ENCODE peak calls at places on chromosomes 16 and 17, in four cellular contexts. D, G, I and N are unnamed samples.

GRCh38 chr17:48646183-48647102 is 20.3 kb upstream of the HOXB9 start:
- DNase-seq in D (no peak), G (no peak), I (no peak), N (peak; percentile 90)

GRCh38 chr16:69204106-69204655 is 17.2 kb downstream of the SNTB2 start:
- DNase-seq in D (no peak), G (no peak), I (no peak), N (no peak)

GRCh38 chr17:7107012-7107754 is 7.4 kb downstream of the ASGR2 start:
- DNase-seq in D (no peak), G (no peak), I (no peak), N (no peak)

GRCh38 chr16:4550587-4550986 is 5.6 kb upstream of the C16orf96 start:
- DNase-seq in D (no peak), G (no peak), I (no peak), N (no peak)

GRCh38 chr16:88945473-88945872 is 31.5 kb downstream of the CBFA2T3 start:
- DNase-seq in D (no peak), G (no peak), I (no peak), N (no peak)

GRCh38 chr17:77832180-77832560 is 126.3 kb upstream of the TNRC6C start:
- DNase-seq in D (no peak), G (no peak), I (no peak), N (peak; percentile 13)

GRCh38 chr16:87014112-87014511 is 303.1 kb downstream of the C16orf95 start:
- DNase-seq in D (no peak), G (no peak), I (no peak), N (no peak)

GRCh38 chr16:13012591-13012990 is 111.2 kb downstream of the SHISA9 start:
- DNase-seq in D (peak; percentile 54), G (no peak), I (no peak), N (no peak)

GRCh38 chr16:2159052-2159838 is 3.7 kb downstream of the TRAF7 start:
- DNase-seq in D (no peak), G (peak; percentile 65), I (peak; percentile 63), N (peak; percentile 77)

GRCh38 chr17:64192588-64192987 is 62.6 kb upstream of the ERN1 start:
- DNase-seq in D (no peak), G (no peak), I (no peak), N (no peak)

GRCh38 chr17:9057310-9057709 is 36.0 kb downstream of the NTN1 start:
- DNase-seq in D (no peak), G (no peak), I (no peak), N (no peak)

GRCh38 chr17:79592641-79593040 is 18.2 kb downstream of the RBFOX3 start:
- DNase-seq in D (no peak), G (no peak), I (no peak), N (no peak)

GRCh38 chr16:9929836-9930235 is 252.4 kb downstream of the GRIN2A start:
- DNase-seq in D (no peak), G (no peak), I (no peak), N (no peak)

GRCh38 chr17:61583242-61583641 is 7.8 kb downstream of the NACA2 start:
- DNase-seq in D (peak; percentile 43), G (no peak), I (no peak), N (no peak)

GRCh38 chr17:28466521-28467048 is 6.9 kb upstream of the SLC13A2 start:
- DNase-seq in D (peak; percentile 40), G (no peak), I (no peak), N (no peak)

GRCh38 chr17:48816774-48817590 is at the start of gene TTLL6:
- DNase-seq in D (peak; percentile 95), G (peak; percentile 84), I (peak; percentile 76), N (peak; percentile 93)

GRCh38 chr17:33777674-33778073 is 477.4 kb upstream of the CCL2 start:
- DNase-seq in D (no peak), G (no peak), I (no peak), N (no peak)

GRCh38 chr17:51435641-51436091 is 175.3 kb downstream of the UTP18 start:
- DNase-seq in D (peak; percentile 59), G (peak; percentile 9), I (peak; percentile 78), N (no peak)

GRCh38 chr16:13453938-13454553 is 465.9 kb upstream of the ERCC4 start:
- DNase-seq in D (peak; percentile 63), G (no peak), I (peak; percentile 19), N (no peak)

GRCh38 chr16:65697061-65697460 is 575.2 kb upstream of the CDH11 start:
- DNase-seq in D (no peak), G (no peak), I (no peak), N (no peak)
- TF ChIP-seq CTCF in D (peak; percentile 32), G (no peak), I (no peak), N (no peak)

DNA sequence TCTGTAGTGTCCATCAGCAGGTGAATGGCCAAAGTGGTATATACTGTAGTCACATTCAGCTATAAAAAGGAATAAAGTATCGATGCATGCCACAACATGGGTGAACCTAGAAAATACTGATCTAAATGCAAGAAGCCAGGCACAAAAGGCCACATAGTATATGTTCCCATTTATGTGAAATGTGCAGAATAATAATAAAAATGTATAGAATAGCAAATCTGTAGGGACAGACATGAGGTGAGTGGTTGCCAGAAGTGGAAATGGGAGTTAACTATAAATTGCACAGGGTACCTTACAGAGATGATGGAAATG is 23.1 kb downstream of the DBNDD1 start:
- DNase-seq in D (no peak), G (no peak), I (no peak), N (no peak)
- H3K9me3 ChIP-seq in D (no peaks in the 10 kb centered on the region), G (no peaks in the 10 kb centered on the region), I (no peaks in the 10 kb centered on the region), N (no peaks in the 10 kb centered on the region)

GRCh38 chr16:55508271-55508921 is 476 bp upstream of the LPCAT2 start:
- DNase-seq in D (no peak), G (no peak), I (no peak), N (no peak)
- H3K4me3 ChIP-seq in D (no peak overlapping the region), G (peak overlapping the region; percentile 66), I (peak overlapping the region; percentile 66), N (no peak overlapping the region)

DNA sequence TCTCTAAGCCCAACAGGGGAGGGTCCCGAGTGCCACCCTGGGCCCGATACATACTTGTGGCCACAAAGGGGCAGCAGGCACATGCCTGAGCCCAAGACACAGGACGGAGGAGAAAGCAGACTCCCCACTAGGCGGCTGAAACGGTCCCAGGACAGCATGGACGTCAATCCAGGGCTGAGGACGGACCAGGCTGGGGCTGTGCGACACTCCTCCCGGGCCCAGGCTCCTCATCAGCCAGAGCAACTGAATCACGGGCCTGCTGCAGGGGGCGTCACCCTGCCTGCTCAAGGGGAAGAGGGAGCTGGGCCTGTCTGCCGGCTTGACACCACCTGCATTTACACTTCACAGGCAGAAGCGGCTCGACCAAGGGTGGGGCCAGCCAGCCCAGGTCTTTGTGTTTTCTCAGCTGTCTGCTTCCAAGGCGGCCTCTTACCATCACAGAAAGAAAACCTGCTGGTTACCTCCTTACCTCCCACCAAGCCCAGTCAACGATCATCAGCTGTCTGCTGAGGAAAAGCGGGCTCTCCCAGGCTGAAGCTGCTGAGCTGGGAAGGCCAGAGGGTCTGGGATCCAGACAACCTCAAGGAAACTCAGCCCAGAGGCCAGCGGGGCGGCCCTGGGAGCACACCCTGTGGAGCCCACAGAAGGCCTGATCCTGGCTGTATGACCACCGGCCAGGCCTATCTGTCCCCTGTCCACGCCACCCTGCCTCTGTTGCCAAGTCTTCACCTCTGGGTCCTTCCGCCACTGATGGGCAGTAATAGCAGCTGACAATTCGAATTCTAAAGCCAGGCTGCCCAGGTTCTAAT is 26.4 kb downstream of the KIFC3 start:
- DNase-seq in D (peak; percentile 88), G (no peak), I (peak; percentile 47), N (peak; percentile 72)
- TF ChIP-seq CTCF in D (peak; percentile 27), G (peak; percentile 16), I (peak; percentile 21), N (no peak)

GRCh38 chr17:3381957-3382356 is 4.2 kb downstream of the OR3A2 start:
- DNase-seq in D (no peak), G (no peak), I (no peak), N (no peak)
- H3K9me3 ChIP-seq in D (no peaks in the 10 kb centered on the region), G (no peaks in the 10 kb centered on the region), I (no peaks in the 10 kb centered on the region), N (no peaks in the 10 kb centered on the region)

DNA sequence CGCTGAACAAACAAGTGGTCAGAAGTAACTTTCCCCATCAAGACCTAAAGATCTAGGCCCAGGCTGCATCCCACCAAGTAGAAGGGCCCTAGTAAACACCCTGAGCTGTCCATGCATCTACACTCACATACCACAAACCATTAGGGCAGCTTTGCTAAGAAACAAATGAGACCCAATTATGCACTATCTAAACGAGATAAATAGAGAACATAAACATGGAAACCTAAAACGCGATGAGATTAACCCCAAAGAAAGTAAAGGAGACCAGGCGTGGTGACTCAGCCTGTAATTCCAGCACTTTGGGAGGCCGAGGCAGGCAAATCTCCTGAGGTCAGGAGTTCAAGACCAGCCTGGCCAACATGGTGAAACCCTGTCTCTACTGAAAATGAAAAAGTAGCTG is 5.8 kb downstream of the TXNDC11 start:
- DNase-seq in D (no peak), G (no peak), I (no peak), N (no peak)
- H3K4me3 ChIP-seq in D (no peak overlapping the region), G (no peak overlapping the region), I (no peak overlapping the region), N (no peak overlapping the region)

DNA sequence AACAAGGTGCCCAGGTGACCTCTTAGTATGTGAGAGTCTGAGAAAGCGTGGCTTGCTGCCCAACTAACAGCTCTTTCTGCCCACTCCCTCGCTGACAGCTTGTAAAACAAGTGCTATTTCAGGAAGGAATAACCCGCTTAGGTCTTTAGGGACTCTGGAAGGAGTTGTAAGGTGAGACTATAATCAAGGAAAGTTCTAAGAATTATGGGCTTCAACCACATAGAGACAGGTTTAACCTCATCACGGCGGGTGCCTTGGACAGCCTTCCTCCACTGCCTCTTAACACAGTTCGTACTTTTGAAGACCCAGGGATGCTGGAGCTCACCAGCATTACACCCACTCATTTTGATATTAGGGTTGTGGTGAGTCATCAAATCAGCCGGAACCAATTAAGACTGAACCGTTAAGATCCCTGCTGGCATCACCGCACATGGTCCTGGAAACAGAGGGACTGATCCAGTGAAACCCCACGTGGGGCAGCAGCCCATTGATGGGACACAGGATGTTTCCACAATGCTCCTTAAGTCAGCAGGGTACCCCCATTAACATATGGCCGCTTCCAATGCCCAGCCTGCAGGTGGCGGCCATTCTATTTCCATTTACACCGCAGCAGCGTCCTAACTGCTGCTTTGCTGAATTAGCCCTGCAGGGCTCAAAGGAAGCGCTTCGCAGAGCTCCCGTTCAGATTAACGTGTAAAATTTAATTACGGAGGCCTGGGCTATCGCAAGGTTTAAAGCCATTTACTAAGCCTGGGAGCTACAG is 176.6 kb upstream of the SDK2 start:
- DNase-seq in D (peak; percentile 29), G (no peak), I (no peak), N (no peak)
- TF ChIP-seq CTCF in D (peak; percentile 32), G (peak; percentile 25), I (no peak), N (no peak)

DNA sequence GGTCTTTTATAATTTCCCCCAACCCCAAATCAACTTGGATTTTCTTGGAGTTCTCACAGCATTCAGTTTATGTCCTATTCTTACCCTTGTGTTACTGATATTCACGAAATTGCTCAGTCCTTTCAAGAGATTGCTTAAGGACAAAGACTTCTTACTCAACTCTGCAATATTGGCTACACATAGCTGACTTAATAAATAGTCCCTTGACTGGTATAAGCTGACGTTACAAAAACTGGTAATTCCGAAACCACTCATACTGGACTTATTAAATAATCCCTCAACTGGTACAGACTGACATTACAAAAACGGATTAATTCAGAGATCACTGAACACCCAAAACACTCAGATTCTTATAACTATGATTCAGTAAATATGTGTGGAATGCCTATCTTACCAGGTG is 860 bp downstream of the TIGD7 start:
- DNase-seq in D (no peak), G (no peak), I (no peak), N (no peak)
- H3K9me3 ChIP-seq in D (no peaks in the 10 kb centered on the region), G (peaks cover 90% of the 10 kb centered on the region), I (no peaks in the 10 kb centered on the region), N (peaks cover 82% of the 10 kb centered on the region)